ENCODE peak calls at places on chromosomes 4 and X, in four cellular contexts. P is GM12878, O is HepG2, L is H1. J is an unnamed sample.

GRCh38 chrX:17459596-17459995 is 84.6 kb downstream of the NHS start:
- DNase-seq in P (no peak), O (no peak), L (no peak), J (no peak)

GRCh38 chrX:13330446-13330845 is 10.6 kb upstream of the ATXN3L start:
- DNase-seq in P (no peak), O (no peak), L (no peak), J (no peak)

GRCh38 chrX:78168065-78168464 is 28.6 kb upstream of the TAF9B start:
- DNase-seq in P (no peak), O (no peak), L (no peak), J (no peak)

GRCh38 chr4:146049802-146050201 is 111.2 kb upstream of the ZNF827 start:
- DNase-seq in P (peak; percentile 56), O (no peak), L (no peak), J (no peak)

GRCh38 chr4:47692691-47693090 is 145.2 kb downstream of the CORIN start:
- DNase-seq in P (no peak), O (no peak), L (no peak), J (no peak)

GRCh38 chr4:87451537-87451936 is 29.2 kb downstream of the NUDT9 start:
- DNase-seq in P (no peak), O (peak; percentile 2), L (no peak), J (no peak)

GRCh38 chr4:161555689-161556660 is 607.8 kb downstream of the FSTL5 start:
- DNase-seq in P (peak; percentile 88), O (no peak), L (no peak), J (no peak)

GRCh38 chr4:63302078-63302477 is 1107.2 kb downstream of the TECRL start:
- DNase-seq in P (no peak), O (no peak), L (no peak), J (no peak)

GRCh38 chrX:30990361-30990760 is 81.5 kb downstream of the FTHL17 start:
- DNase-seq in P (no peak), O (no peak), L (no peak), J (no peak)

GRCh38 chr4:75990129-75990528 is 616 bp downstream of the SDAD1 start:
- DNase-seq in P (no peak), O (peak; percentile 3), L (no peak), J (no peak)

GRCh38 chr4:15457401-15458201 is 12.1 kb upstream of the CC2D2A start:
- DNase-seq in P (peak; percentile 20), O (peak; percentile 24), L (no peak), J (peak; percentile 38)

GRCh38 chrX:42943051-42943450 is 165.1 kb upstream of the PPP1R2C start:
- DNase-seq in P (no peak), O (peak; percentile 1), L (no peak), J (no peak)

GRCh38 chr4:53688186-53688790 is 97.0 kb upstream of the LNX1 start:
- DNase-seq in P (peak; percentile 76), O (no peak), L (no peak), J (no peak)

GRCh38 chrX:36116222-36116621 is 196.7 kb downstream of the CFAP47 start:
- DNase-seq in P (no peak), O (no peak), L (no peak), J (no peak)

GRCh38 chrX:22969416-22969815 is 30.3 kb upstream of the DDX53 start:
- DNase-seq in P (no peak), O (no peak), L (no peak), J (no peak)

GRCh38 chrX:154032653-154033052 is 13.0 kb upstream of the IRAK1 start:
- DNase-seq in P (no peak), O (no peak), L (no peak), J (no peak)

GRCh38 chr4:152536545-152537182 is 772 bp upstream of the FBXW7 start:
- DNase-seq in P (no peak), O (peak; percentile 50), L (no peak), J (no peak)

GRCh38 chr4:71526626-71527406 is 188.0 kb downstream of the SLC4A4 start:
- DNase-seq in P (no peak), O (no peak), L (no peak), J (peak; percentile 20)

GRCh38 chrX:19440713-19441112 is 74.6 kb downstream of the MAP3K15 start:
- DNase-seq in P (no peak), O (no peak), L (no peak), J (no peak)
- TF ChIP-seq SUZ12 in P (no peak), O (no peak), L (no peak), J (no peak)

GRCh38 chrX:66328950-66329596 is 165.0 kb downstream of the HEPH start:
- DNase-seq in P (no peak), O (no peak), L (no peak), J (no peak)
- H3K9me3 ChIP-seq in P (no peaks in the 10 kb centered on the region), O (peaks cover 25% of the 10 kb centered on the region), L (no peaks in the 10 kb centered on the region), J (no peaks in the 10 kb centered on the region)

DNA sequence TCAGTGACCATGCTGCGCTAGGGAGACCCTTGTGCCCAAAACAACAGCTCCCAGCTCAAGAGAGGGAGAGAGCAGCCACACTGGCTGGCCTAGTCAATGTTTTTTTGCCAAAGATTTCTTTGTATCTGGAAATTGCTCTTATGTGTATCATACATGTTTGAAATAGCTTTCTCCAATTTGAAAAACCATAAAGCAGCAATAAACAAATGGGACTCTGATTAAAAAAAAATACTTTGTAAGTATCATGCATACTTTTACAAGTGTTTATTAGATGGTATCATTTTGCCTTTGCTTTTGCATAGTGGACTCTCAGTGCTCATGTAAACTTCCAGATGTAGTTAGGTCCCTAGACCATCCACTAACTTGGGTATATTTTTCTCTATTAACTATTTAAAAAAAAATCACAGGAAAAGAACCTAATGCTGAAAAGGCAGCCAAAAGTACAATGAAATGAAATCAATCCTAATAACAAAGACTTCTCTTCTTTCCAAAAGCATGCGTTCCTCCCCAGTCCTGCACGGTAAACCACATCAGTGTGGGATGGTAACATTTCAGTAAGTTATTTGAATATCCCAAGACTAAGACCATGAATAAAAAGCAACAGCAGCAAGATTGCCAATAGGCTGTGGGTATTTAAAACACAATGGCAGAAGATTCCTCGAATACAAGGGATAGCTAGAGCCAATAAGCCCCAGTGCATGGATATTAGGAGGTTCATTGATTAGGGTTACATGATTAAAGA is 117.6 kb downstream of the PALLD start:
- DNase-seq in P (no peak), O (no peak), L (no peak), J (no peak)
- H3K4me1 ChIP-seq in P (no peaks in the 10 kb centered on the region), O (no peaks in the 10 kb centered on the region), L (peaks cover 10% of the 10 kb centered on the region), J (no peaks in the 10 kb centered on the region)

GRCh38 chr4:6393544-6394475 is 78.6 kb downstream of the PPP2R2C start:
- DNase-seq in P (no peak), O (peak; percentile 18), L (no peak), J (no peak)
- TF ChIP-seq SUZ12 in P (no peak), O (no peak), L (no peak), J (no peak)

DNA sequence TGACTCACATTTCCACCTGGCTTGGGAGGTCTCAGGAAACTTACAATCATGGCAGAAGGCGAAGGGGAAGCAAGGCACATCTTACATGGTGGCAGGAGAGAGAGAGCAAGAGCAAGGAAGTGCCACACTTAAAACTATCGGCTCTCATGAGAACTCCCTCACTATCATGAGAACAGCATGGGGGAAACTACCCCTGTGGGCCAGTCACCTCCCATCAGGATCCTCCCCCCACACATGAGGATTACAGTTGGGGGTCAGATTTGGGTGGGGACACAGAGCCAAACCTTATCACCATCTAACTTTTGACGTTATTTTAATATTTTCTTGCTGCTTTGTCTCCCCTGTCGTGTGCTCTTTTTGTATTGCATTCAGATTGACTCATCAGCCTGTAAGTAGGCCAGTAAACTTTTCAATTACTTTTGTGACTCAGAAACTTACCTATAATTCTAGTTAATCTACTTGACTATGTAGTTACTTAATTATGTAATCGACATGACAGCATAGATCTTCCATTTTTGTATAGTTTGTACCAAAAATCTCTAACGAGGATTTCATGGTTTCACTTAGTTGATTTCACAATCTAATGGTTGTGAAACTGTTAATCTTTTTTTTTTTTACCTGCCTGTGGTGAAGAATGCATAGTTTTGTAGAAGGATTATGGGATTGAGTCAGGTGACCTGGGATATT is 18.2 kb downstream of the STIM2 start:
- DNase-seq in P (no peak), O (no peak), L (no peak), J (no peak)
- H3K9me3 ChIP-seq in P (peaks cover 9% of the 10 kb centered on the region), O (no peaks in the 10 kb centered on the region), L (no peaks in the 10 kb centered on the region), J (no peaks in the 10 kb centered on the region)

GRCh38 chr4:118992149-118992548 is 103.5 kb downstream of the SYNPO2 start:
- DNase-seq in P (no peak), O (no peak), L (no peak), J (no peak)

GRCh38 chr4:118994030-118994429 is 105.4 kb downstream of the SYNPO2 start:
- DNase-seq in P (no peak), O (no peak), L (no peak), J (no peak)

GRCh38 chr4:118997601-118998000 is 108.9 kb downstream of the SYNPO2 start:
- DNase-seq in P (no peak), O (no peak), L (no peak), J (no peak)

GRCh38 chr4:118993329-118993728 is 104.7 kb downstream of the SYNPO2 start:
- DNase-seq in P (no peak), O (no peak), L (no peak), J (no peak)

DNA sequence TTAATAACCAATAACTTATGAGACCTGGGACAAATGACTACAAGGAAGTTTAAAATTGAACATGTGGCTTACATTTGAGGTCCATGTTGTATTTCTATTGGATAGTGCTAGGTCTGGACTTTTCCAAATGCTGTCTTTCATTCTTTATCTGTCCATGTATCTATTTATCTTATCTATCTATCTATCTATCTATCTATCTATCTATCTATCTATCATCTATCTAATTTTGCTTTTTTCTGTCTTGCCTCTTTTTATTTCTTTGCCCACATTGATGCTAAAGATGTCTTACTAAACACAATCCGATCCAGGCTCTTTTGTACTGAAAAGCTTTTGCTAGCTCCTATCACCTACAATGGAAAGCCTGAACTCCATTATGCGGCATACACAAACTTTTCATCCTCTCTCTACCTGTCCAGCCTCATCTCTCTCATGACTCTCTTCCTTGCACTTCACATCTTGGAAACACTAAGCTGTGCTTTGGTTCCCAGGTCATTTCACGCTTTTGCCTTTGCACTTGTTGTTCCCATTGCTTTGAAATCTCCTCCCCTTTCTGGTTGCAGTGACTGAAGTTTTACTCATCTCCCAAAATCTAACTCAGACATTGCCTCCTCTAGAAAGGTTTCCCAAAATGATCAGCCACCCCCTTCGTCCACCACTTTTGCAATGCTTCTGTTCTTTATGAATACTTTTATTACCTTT is 107.2 kb downstream of the SYNPO2 start:
- DNase-seq in P (no peak), O (no peak), L (no peak), J (no peak)
- H3K4me1 ChIP-seq in P (no peaks in the 10 kb centered on the region), O (no peaks in the 10 kb centered on the region), L (peaks cover 8% of the 10 kb centered on the region), J (no peaks in the 10 kb centered on the region)

GRCh38 chr4:173318648-173319211 is 15.4 kb downstream of the HMGB2 start:
- DNase-seq in P (no peak), O (peak; percentile 10), L (no peak), J (no peak)
- TF ChIP-seq SUZ12 in P (no peak), O (no peak), L (no peak), J (no peak)

GRCh38 chr4:1153567-1154090 is 18.8 kb downstream of the SPON2 start:
- DNase-seq in P (no peak), O (no peak), L (no peak), J (no peak)
- H3K9me3 ChIP-seq in P (peaks cover 11% of the 10 kb centered on the region), O (no peaks in the 10 kb centered on the region), L (peaks cover 10% of the 10 kb centered on the region), J (peaks cover 35% of the 10 kb centered on the region)

GRCh38 chrX:107731831-107732502 is 43.6 kb downstream of the TSC22D3 start:
- DNase-seq in P (no peak), O (no peak), L (no peak), J (peak; percentile 88)
- H3K4me1 ChIP-seq in P (no peaks in the 10 kb centered on the region), O (peaks cover 26% of the 10 kb centered on the region), L (peaks cover 12% of the 10 kb centered on the region), J (peaks cover 21% of the 10 kb centered on the region)

J was measured in NT2/D1.